ENCODE peak calls at places on chromosomes 5 and 9, in ten cellular contexts. One of them, this sample, is unnamed.

GRCh38 chr5:85484982-85485574 is 1100.4 kb upstream of the EDIL3 start:
- DNase-seq in A549: no peak
- DNase-seq in HCT116: peak; percentile 10
- DNase-seq in GM12878: no peak
- DNase-seq in heart right ventricle: no peak
- DNase-seq in fibroblast of mammary gland: peak; percentile 6
- DNase-seq in pancreas: no peak
- DNase-seq in cardiac fibroblast: no peak
- DNase-seq in lower lobe of right lung: no peak
- DNase-seq in kidney epithelial cell: no peak
- DNase-seq in this sample: no peak

GRCh38 chr5:1380011-1380817 is 35.3 kb upstream of the CLPTM1L start:
- DNase-seq in GM12878: no peak
- DNase-seq in cardiac fibroblast: peak; percentile 60
- DNase-seq in heart right ventricle: peak; percentile 56
- DNase-seq in lower lobe of right lung: peak; percentile 85
- DNase-seq in A549: no peak
- DNase-seq in kidney epithelial cell: no peak
- DNase-seq in HCT116: no peak
- DNase-seq in pancreas: peak; percentile 54
- DNase-seq in fibroblast of mammary gland: peak; percentile 28
- DNase-seq in this sample: no peak

GRCh38 chr5:1511651-1512540 is 11.9 kb downstream of the LPCAT1 start:
- DNase-seq in lower lobe of right lung: no peak
- DNase-seq in heart right ventricle: peak; percentile 9
- DNase-seq in GM12878: no peak
- DNase-seq in A549: peak; percentile 56
- DNase-seq in fibroblast of mammary gland: peak; percentile 75
- DNase-seq in kidney epithelial cell: no peak
- DNase-seq in pancreas: peak; percentile 7
- DNase-seq in HCT116: peak; percentile 29
- DNase-seq in cardiac fibroblast: no peak
- DNase-seq in this sample: no peak

GRCh38 chr5:168679515-168679920 is 100.3 kb upstream of the PANK3 start:
- DNase-seq in heart right ventricle: peak; percentile 49
- DNase-seq in fibroblast of mammary gland: peak; percentile 73
- DNase-seq in GM12878: peak; percentile 16
- DNase-seq in pancreas: peak; percentile 63
- DNase-seq in kidney epithelial cell: peak; percentile 14
- DNase-seq in lower lobe of right lung: no peak
- DNase-seq in HCT116: peak; percentile 59
- DNase-seq in A549: peak; percentile 69
- DNase-seq in cardiac fibroblast: peak; percentile 86
- DNase-seq in this sample: peak; percentile 47

GRCh38 chr9:131116281-131117101 is 8.9 kb upstream of the NUP214 start:
- DNase-seq in GM12878: no peak
- DNase-seq in heart right ventricle: peak; percentile 55
- DNase-seq in kidney epithelial cell: no peak
- DNase-seq in HCT116: no peak
- DNase-seq in pancreas: no peak
- DNase-seq in lower lobe of right lung: no peak
- DNase-seq in fibroblast of mammary gland: no peak
- DNase-seq in cardiac fibroblast: peak; percentile 22
- DNase-seq in A549: no peak
- DNase-seq in this sample: no peak

GRCh38 chr9:33923079-33923478 is 106.1 kb downstream of the UBE2R2 start:
- DNase-seq in fibroblast of mammary gland: no peak
- DNase-seq in A549: no peak
- DNase-seq in lower lobe of right lung: no peak
- DNase-seq in pancreas: no peak
- DNase-seq in cardiac fibroblast: no peak
- DNase-seq in kidney epithelial cell: no peak
- DNase-seq in heart right ventricle: no peak
- DNase-seq in HCT116: no peak
- DNase-seq in GM12878: no peak
- DNase-seq in this sample: no peak

GRCh38 chr9:134716067-134716466 is 74.5 kb downstream of the COL5A1 start:
- DNase-seq in HCT116: no peak
- DNase-seq in A549: no peak
- DNase-seq in cardiac fibroblast: no peak
- DNase-seq in pancreas: no peak
- DNase-seq in heart right ventricle: no peak
- DNase-seq in lower lobe of right lung: no peak
- DNase-seq in GM12878: no peak
- DNase-seq in fibroblast of mammary gland: no peak
- DNase-seq in kidney epithelial cell: no peak
- DNase-seq in this sample: no peak

GRCh38 chr5:142545653-142546322 is 140.1 kb downstream of the FGF1 start:
- DNase-seq in cardiac fibroblast: peak; percentile 89
- DNase-seq in A549: no peak
- DNase-seq in fibroblast of mammary gland: peak; percentile 82
- DNase-seq in lower lobe of right lung: no peak
- DNase-seq in GM12878: no peak
- DNase-seq in kidney epithelial cell: no peak
- DNase-seq in heart right ventricle: no peak
- DNase-seq in HCT116: no peak
- DNase-seq in pancreas: no peak
- DNase-seq in this sample: no peak

GRCh38 chr5:159463590-159464321 is 133.5 kb upstream of the IL12B start:
- DNase-seq in A549: peak; percentile 47
- DNase-seq in GM12878: no peak
- DNase-seq in lower lobe of right lung: no peak
- DNase-seq in fibroblast of mammary gland: no peak
- DNase-seq in HCT116: no peak
- DNase-seq in pancreas: no peak
- DNase-seq in cardiac fibroblast: no peak
- DNase-seq in kidney epithelial cell: no peak
- DNase-seq in heart right ventricle: no peak
- DNase-seq in this sample: no peak

GRCh38 chr5:33332804-33333203 is 108.0 kb upstream of the TARS1 start:
- DNase-seq in GM12878: no peak
- DNase-seq in fibroblast of mammary gland: no peak
- DNase-seq in cardiac fibroblast: no peak
- DNase-seq in lower lobe of right lung: no peak
- DNase-seq in HCT116: no peak
- DNase-seq in A549: no peak
- DNase-seq in kidney epithelial cell: no peak
- DNase-seq in heart right ventricle: no peak
- DNase-seq in pancreas: no peak
- DNase-seq in this sample: no peak

GRCh38 chr9:79902937-79903600 is 331.3 kb downstream of the TLE4 start:
- DNase-seq in kidney epithelial cell: no peak
- DNase-seq in heart right ventricle: no peak
- DNase-seq in pancreas: no peak
- DNase-seq in lower lobe of right lung: no peak
- DNase-seq in A549: no peak
- DNase-seq in GM12878: no peak
- DNase-seq in fibroblast of mammary gland: no peak
- DNase-seq in cardiac fibroblast: no peak
- DNase-seq in HCT116: no peak
- DNase-seq in this sample: no peak

GRCh38 chr9:111759762-111760639 is 34.7 kb downstream of the SHOC1 start:
- DNase-seq in HCT116: peak; percentile 76
- DNase-seq in fibroblast of mammary gland: peak; percentile 88
- DNase-seq in kidney epithelial cell: peak; percentile 54
- DNase-seq in heart right ventricle: no peak
- DNase-seq in pancreas: no peak
- DNase-seq in lower lobe of right lung: no peak
- DNase-seq in cardiac fibroblast: peak; percentile 95
- DNase-seq in GM12878: peak; percentile 79
- DNase-seq in A549: peak; percentile 41
- DNase-seq in this sample: peak; percentile 87

GRCh38 chr5:123036391-123037103 is at the start of gene PPIC:
- DNase-seq in fibroblast of mammary gland: peak; percentile 77
- DNase-seq in heart right ventricle: peak; percentile 90
- DNase-seq in GM12878: no peak
- DNase-seq in pancreas: peak; percentile 93
- DNase-seq in cardiac fibroblast: peak; percentile 87
- DNase-seq in HCT116: peak; percentile 64
- DNase-seq in lower lobe of right lung: peak; percentile 91
- DNase-seq in kidney epithelial cell: peak; percentile 31
- DNase-seq in A549: peak; percentile 91
- DNase-seq in this sample: no peak

GRCh38 chr5:146539973-146540372 is 24.0 kb upstream of the GPR151 start:
- DNase-seq in HCT116: no peak
- DNase-seq in A549: no peak
- DNase-seq in cardiac fibroblast: no peak
- DNase-seq in pancreas: no peak
- DNase-seq in lower lobe of right lung: no peak
- DNase-seq in heart right ventricle: no peak
- DNase-seq in kidney epithelial cell: no peak
- DNase-seq in fibroblast of mammary gland: no peak
- DNase-seq in GM12878: no peak
- DNase-seq in this sample: no peak

GRCh38 chr5:57676228-57677098 is 193.9 kb upstream of the ACTBL2 start:
- DNase-seq in cardiac fibroblast: peak; percentile 62
- DNase-seq in kidney epithelial cell: no peak
- DNase-seq in pancreas: no peak
- DNase-seq in fibroblast of mammary gland: peak; percentile 54
- DNase-seq in HCT116: no peak
- DNase-seq in A549: no peak
- DNase-seq in GM12878: no peak
- DNase-seq in heart right ventricle: no peak
- DNase-seq in lower lobe of right lung: no peak
- DNase-seq in this sample: peak; percentile 49

DNA sequence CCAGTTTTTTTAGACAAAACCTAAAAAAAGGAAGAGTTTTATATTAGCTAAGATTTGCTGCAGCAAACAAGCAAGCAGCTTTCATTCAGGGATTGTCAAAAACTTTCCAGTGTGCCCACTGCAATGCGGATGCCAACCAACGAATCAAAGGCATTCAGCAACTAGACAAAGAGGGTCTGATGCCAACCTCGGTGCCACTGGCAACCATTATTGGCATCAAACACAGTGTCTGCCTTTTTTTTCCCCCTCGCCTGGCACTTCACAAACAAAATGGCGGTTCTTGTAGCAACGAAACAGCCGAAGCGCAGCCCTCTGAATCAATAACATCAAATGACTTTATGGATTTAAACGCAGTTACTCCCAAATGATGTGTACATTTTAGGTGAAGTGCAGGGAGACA is 10.4 kb downstream of the NFIB start:
- DNase-seq in GM12878: no peak
- DNase-seq in pancreas: no peak
- DNase-seq in HCT116: no peak
- DNase-seq in kidney epithelial cell: no peak
- DNase-seq in lower lobe of right lung: no peak
- DNase-seq in A549: no peak
- DNase-seq in cardiac fibroblast: no peak
- DNase-seq in heart right ventricle: no peak
- DNase-seq in fibroblast of mammary gland: no peak
- DNase-seq in this sample: no peak
- H3K4me3 ChIP-seq in GM12878: no peak overlapping the region
- H3K4me3 ChIP-seq in pancreas: no peak overlapping the region
- H3K4me3 ChIP-seq in HCT116: no peak overlapping the region
- H3K4me3 ChIP-seq in kidney epithelial cell: no peak overlapping the region
- H3K4me3 ChIP-seq in lower lobe of right lung: no peak overlapping the region
- H3K4me3 ChIP-seq in A549: no peak overlapping the region
- H3K4me3 ChIP-seq in cardiac fibroblast: no peak overlapping the region
- H3K4me3 ChIP-seq in heart right ventricle: no peak overlapping the region
- H3K4me3 ChIP-seq in fibroblast of mammary gland: no peak overlapping the region
- H3K4me3 ChIP-seq in this sample: no peak overlapping the region

GRCh38 chr5:56314536-56314935 is 81.4 kb upstream of the ANKRD55 start:
- DNase-seq in heart right ventricle: peak; percentile 38
- DNase-seq in A549: peak; percentile 46
- DNase-seq in lower lobe of right lung: no peak
- DNase-seq in GM12878: no peak
- DNase-seq in fibroblast of mammary gland: peak; percentile 36
- DNase-seq in pancreas: peak; percentile 46
- DNase-seq in kidney epithelial cell: no peak
- DNase-seq in HCT116: no peak
- DNase-seq in cardiac fibroblast: no peak
- DNase-seq in this sample: no peak
- TF ChIP-seq CTCF in heart right ventricle: peak; percentile 34
- TF ChIP-seq CTCF in A549: peak; percentile 56
- TF ChIP-seq CTCF in lower lobe of right lung: peak; percentile 38
- TF ChIP-seq CTCF in GM12878: peak; percentile 62
- TF ChIP-seq CTCF in fibroblast of mammary gland: peak; percentile 77
- TF ChIP-seq CTCF in pancreas: no peak
- TF ChIP-seq CTCF in kidney epithelial cell: peak; percentile 41
- TF ChIP-seq CTCF in HCT116: peak; percentile 83
- TF ChIP-seq CTCF in cardiac fibroblast: peak; percentile 89
- TF ChIP-seq CTCF in this sample: peak; percentile 38

GRCh38 chr9:109500421-109500974 is 2.4 kb upstream of the PTPN3 start:
- DNase-seq in A549: no peak
- DNase-seq in lower lobe of right lung: no peak
- DNase-seq in GM12878: no peak
- DNase-seq in pancreas: no peak
- DNase-seq in cardiac fibroblast: no peak
- DNase-seq in HCT116: no peak
- DNase-seq in kidney epithelial cell: no peak
- DNase-seq in fibroblast of mammary gland: no peak
- DNase-seq in heart right ventricle: no peak
- DNase-seq in this sample: no peak

GRCh38 chr9:109497193-109498165 is 628 bp downstream of the PTPN3 start:
- DNase-seq in lower lobe of right lung: no peak
- DNase-seq in fibroblast of mammary gland: no peak
- DNase-seq in pancreas: peak; percentile 49
- DNase-seq in kidney epithelial cell: no peak
- DNase-seq in HCT116: no peak
- DNase-seq in cardiac fibroblast: no peak
- DNase-seq in A549: peak; percentile 62
- DNase-seq in heart right ventricle: no peak
- DNase-seq in GM12878: no peak
- DNase-seq in this sample: no peak

GRCh38 chr9:109498195-109499060 is at the start of gene PTPN3:
- DNase-seq in fibroblast of mammary gland: no peak
- DNase-seq in heart right ventricle: peak; percentile 28
- DNase-seq in cardiac fibroblast: no peak
- DNase-seq in kidney epithelial cell: no peak
- DNase-seq in lower lobe of right lung: no peak
- DNase-seq in HCT116: no peak
- DNase-seq in pancreas: peak; percentile 65
- DNase-seq in A549: peak; percentile 64
- DNase-seq in GM12878: no peak
- DNase-seq in this sample: no peak

GRCh38 chr9:109499061-109499630 is 1.0 kb upstream of the PTPN3 start:
- DNase-seq in A549: no peak
- DNase-seq in pancreas: no peak
- DNase-seq in heart right ventricle: no peak
- DNase-seq in lower lobe of right lung: no peak
- DNase-seq in cardiac fibroblast: no peak
- DNase-seq in kidney epithelial cell: no peak
- DNase-seq in fibroblast of mammary gland: no peak
- DNase-seq in HCT116: no peak
- DNase-seq in GM12878: no peak
- DNase-seq in this sample: no peak

GRCh38 chr9:109499631-109500120 is 1.6 kb upstream of the PTPN3 start:
- DNase-seq in cardiac fibroblast: peak; percentile 35
- DNase-seq in A549: peak; percentile 69
- DNase-seq in kidney epithelial cell: no peak
- DNase-seq in lower lobe of right lung: peak; percentile 79
- DNase-seq in fibroblast of mammary gland: peak; percentile 12
- DNase-seq in HCT116: no peak
- DNase-seq in heart right ventricle: peak; percentile 75
- DNase-seq in pancreas: peak; percentile 90
- DNase-seq in GM12878: no peak
- DNase-seq in this sample: no peak
- H3K4me3 ChIP-seq in cardiac fibroblast: peak overlapping the region; percentile 41
- H3K4me3 ChIP-seq in A549: peak overlapping the region; percentile 50
- H3K4me3 ChIP-seq in kidney epithelial cell: peak overlapping the region; percentile 55
- H3K4me3 ChIP-seq in lower lobe of right lung: peak overlapping the region; percentile 51
- H3K4me3 ChIP-seq in fibroblast of mammary gland: peak overlapping the region; percentile 30
- H3K4me3 ChIP-seq in HCT116: peak overlapping the region; percentile 47
- H3K4me3 ChIP-seq in heart right ventricle: peak overlapping the region; percentile 52
- H3K4me3 ChIP-seq in pancreas: peak overlapping the region; percentile 46
- H3K4me3 ChIP-seq in GM12878: no peak overlapping the region
- H3K4me3 ChIP-seq in this sample: peak overlapping the region; percentile 16

GRCh38 chr5:138272681-138273080 is 1.7 kb downstream of the GFRA3 start:
- DNase-seq in HCT116: no peak
- DNase-seq in heart right ventricle: no peak
- DNase-seq in cardiac fibroblast: no peak
- DNase-seq in lower lobe of right lung: no peak
- DNase-seq in pancreas: no peak
- DNase-seq in A549: no peak
- DNase-seq in fibroblast of mammary gland: no peak
- DNase-seq in kidney epithelial cell: no peak
- DNase-seq in GM12878: no peak
- DNase-seq in this sample: no peak
- TF ChIP-seq CTCF in HCT116: no peak
- TF ChIP-seq CTCF in heart right ventricle: no peak
- TF ChIP-seq CTCF in cardiac fibroblast: no peak
- TF ChIP-seq CTCF in lower lobe of right lung: no peak
- TF ChIP-seq CTCF in pancreas: no peak
- TF ChIP-seq CTCF in A549: no peak
- TF ChIP-seq CTCF in fibroblast of mammary gland: no peak
- TF ChIP-seq CTCF in kidney epithelial cell: no peak
- TF ChIP-seq CTCF in GM12878: no peak
- TF ChIP-seq CTCF in this sample: no peak